ENCODE peak calls at places on chromosome 18, in nine cellular contexts. One of them, this sample, is unnamed.

GRCh38 chr18:39434223-39434622 is 1868.6 kb upstream of the CELF4 start:
- DNase-seq in bronchial epithelial cell: no peak
- DNase-seq in mammary epithelial cell: no peak
- DNase-seq in HepG2: no peak
- DNase-seq in heart left ventricle: no peak
- DNase-seq in Panc1: no peak
- DNase-seq in uterus: no peak
- DNase-seq in transverse colon: no peak
- DNase-seq in mucosa of descending colon: no peak
- DNase-seq in this sample: no peak

GRCh38 chr18:7548721-7549120 is 18.4 kb upstream of the PTPRM start:
- DNase-seq in bronchial epithelial cell: no peak
- DNase-seq in mammary epithelial cell: no peak
- DNase-seq in HepG2: no peak
- DNase-seq in heart left ventricle: no peak
- DNase-seq in Panc1: no peak
- DNase-seq in uterus: no peak
- DNase-seq in transverse colon: no peak
- DNase-seq in mucosa of descending colon: no peak
- DNase-seq in this sample: no peak

GRCh38 chr18:28115149-28115550 is 61.8 kb downstream of the CDH2 start:
- DNase-seq in bronchial epithelial cell: peak; percentile 70
- DNase-seq in mammary epithelial cell: peak; percentile 85
- DNase-seq in HepG2: peak; percentile 43
- DNase-seq in heart left ventricle: no peak
- DNase-seq in Panc1: no peak
- DNase-seq in uterus: no peak
- DNase-seq in transverse colon: no peak
- DNase-seq in mucosa of descending colon: no peak
- DNase-seq in this sample: peak; percentile 72

GRCh38 chr18:44079602-44080001 is 601.1 kb upstream of the SETBP1 start:
- DNase-seq in bronchial epithelial cell: peak; percentile 86
- DNase-seq in mammary epithelial cell: peak; percentile 77
- DNase-seq in HepG2: peak; percentile 4
- DNase-seq in heart left ventricle: no peak
- DNase-seq in Panc1: no peak
- DNase-seq in uterus: no peak
- DNase-seq in transverse colon: no peak
- DNase-seq in mucosa of descending colon: no peak
- DNase-seq in this sample: peak; percentile 14

GRCh38 chr18:68763082-68763481 is 34.8 kb upstream of the CCDC102B start:
- DNase-seq in bronchial epithelial cell: peak; percentile 42
- DNase-seq in mammary epithelial cell: no peak
- DNase-seq in HepG2: no peak
- DNase-seq in heart left ventricle: no peak
- DNase-seq in Panc1: peak; percentile 10
- DNase-seq in uterus: no peak
- DNase-seq in transverse colon: no peak
- DNase-seq in mucosa of descending colon: no peak
- DNase-seq in this sample: no peak

GRCh38 chr18:67475673-67476072 is 40.8 kb downstream of the DSEL start:
- DNase-seq in bronchial epithelial cell: peak; percentile 6
- DNase-seq in mammary epithelial cell: peak; percentile 8
- DNase-seq in HepG2: no peak
- DNase-seq in heart left ventricle: no peak
- DNase-seq in Panc1: no peak
- DNase-seq in uterus: no peak
- DNase-seq in transverse colon: no peak
- DNase-seq in mucosa of descending colon: no peak
- DNase-seq in this sample: no peak

GRCh38 chr18:26021061-26021754 is 69.2 kb downstream of the SS18 start:
- DNase-seq in bronchial epithelial cell: no peak
- DNase-seq in mammary epithelial cell: no peak
- DNase-seq in HepG2: no peak
- DNase-seq in heart left ventricle: no peak
- DNase-seq in Panc1: no peak
- DNase-seq in uterus: no peak
- DNase-seq in transverse colon: no peak
- DNase-seq in mucosa of descending colon: no peak
- DNase-seq in this sample: no peak

GRCh38 chr18:10038268-10038667 is 124.5 kb downstream of the VAPA start:
- DNase-seq in bronchial epithelial cell: no peak
- DNase-seq in mammary epithelial cell: no peak
- DNase-seq in HepG2: no peak
- DNase-seq in heart left ventricle: no peak
- DNase-seq in Panc1: no peak
- DNase-seq in uterus: peak; percentile 5
- DNase-seq in transverse colon: no peak
- DNase-seq in mucosa of descending colon: no peak
- DNase-seq in this sample: no peak

GRCh38 chr18:74395006-74395405 is 62.1 kb downstream of the DIPK1C start:
- DNase-seq in bronchial epithelial cell: no peak
- DNase-seq in mammary epithelial cell: no peak
- DNase-seq in HepG2: no peak
- DNase-seq in heart left ventricle: no peak
- DNase-seq in Panc1: no peak
- DNase-seq in uterus: no peak
- DNase-seq in transverse colon: no peak
- DNase-seq in mucosa of descending colon: no peak
- DNase-seq in this sample: no peak

GRCh38 chr18:78754311-78755043 is 225.1 kb upstream of the SALL3 start:
- DNase-seq in bronchial epithelial cell: no peak
- DNase-seq in mammary epithelial cell: no peak
- DNase-seq in HepG2: no peak
- DNase-seq in heart left ventricle: peak; percentile 28
- DNase-seq in Panc1: no peak
- DNase-seq in uterus: no peak
- DNase-seq in transverse colon: no peak
- DNase-seq in mucosa of descending colon: no peak
- DNase-seq in this sample: no peak

GRCh38 chr18:75923169-75923568 is 495.7 kb upstream of the SMIM21 start:
- DNase-seq in bronchial epithelial cell: peak; percentile 55
- DNase-seq in mammary epithelial cell: peak; percentile 4
- DNase-seq in HepG2: no peak
- DNase-seq in heart left ventricle: no peak
- DNase-seq in Panc1: no peak
- DNase-seq in uterus: peak; percentile 41
- DNase-seq in transverse colon: peak; percentile 26
- DNase-seq in mucosa of descending colon: no peak
- DNase-seq in this sample: peak; percentile 31

GRCh38 chr18:52903858-52904257 is 563.9 kb downstream of the DCC start:
- DNase-seq in bronchial epithelial cell: peak; percentile 10
- DNase-seq in mammary epithelial cell: peak; percentile 2
- DNase-seq in HepG2: peak; percentile 11
- DNase-seq in heart left ventricle: no peak
- DNase-seq in Panc1: no peak
- DNase-seq in uterus: no peak
- DNase-seq in transverse colon: peak; percentile 69
- DNase-seq in mucosa of descending colon: peak; percentile 59
- DNase-seq in this sample: no peak
- TF ChIP-seq CTCF in bronchial epithelial cell: peak; percentile 34
- TF ChIP-seq CTCF in mammary epithelial cell: peak; percentile 53
- TF ChIP-seq CTCF in HepG2: peak; percentile 38
- TF ChIP-seq CTCF in heart left ventricle: peak; percentile 19
- TF ChIP-seq CTCF in Panc1: peak; percentile 20
- TF ChIP-seq CTCF in uterus: no peak
- TF ChIP-seq CTCF in transverse colon: peak; percentile 72
- TF ChIP-seq CTCF in mucosa of descending colon: peak; percentile 52
- TF ChIP-seq CTCF in this sample: peak; percentile 2

DNA sequence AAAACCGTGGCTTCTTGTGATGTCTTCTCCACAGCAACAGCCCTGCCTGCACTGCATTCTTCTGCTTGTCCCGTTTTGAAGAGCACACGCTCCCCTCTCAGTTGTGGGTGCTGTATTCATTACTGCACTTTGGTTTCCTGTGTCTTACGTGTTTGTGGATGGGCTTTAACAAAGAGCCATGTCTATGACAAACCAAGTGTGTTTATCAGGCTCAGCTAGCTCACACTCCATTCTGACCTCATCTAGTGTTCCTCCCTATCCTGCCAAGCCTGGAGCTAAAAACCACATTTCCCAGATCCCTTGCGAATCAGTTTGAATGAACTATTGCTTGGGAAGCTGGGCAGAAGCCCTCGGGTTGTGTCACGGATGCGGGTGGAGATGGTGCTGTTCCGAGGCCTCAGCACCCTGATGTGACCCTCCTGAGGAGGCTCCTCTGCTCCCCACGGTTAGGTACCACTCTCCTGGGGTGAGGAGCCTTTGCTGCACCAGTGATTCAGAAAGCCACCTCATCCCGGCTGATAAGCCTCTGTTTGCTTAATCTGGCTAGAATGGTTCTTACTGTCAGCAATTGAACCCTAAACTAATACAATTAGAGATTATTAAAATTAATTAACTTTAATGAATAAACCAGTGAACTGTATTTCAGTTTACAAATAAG is 116.5 kb downstream of the GALR1 start:
- DNase-seq in bronchial epithelial cell: no peak
- DNase-seq in mammary epithelial cell: no peak
- DNase-seq in HepG2: no peak
- DNase-seq in heart left ventricle: no peak
- DNase-seq in Panc1: no peak
- DNase-seq in uterus: no peak
- DNase-seq in transverse colon: no peak
- DNase-seq in mucosa of descending colon: no peak
- DNase-seq in this sample: no peak
- H3K4me3 ChIP-seq in bronchial epithelial cell: no peak overlapping the region
- H3K4me3 ChIP-seq in mammary epithelial cell: no peak overlapping the region
- H3K4me3 ChIP-seq in HepG2: peak overlapping the region; percentile 61
- H3K4me3 ChIP-seq in heart left ventricle: no peak overlapping the region
- H3K4me3 ChIP-seq in Panc1: no peak overlapping the region
- H3K4me3 ChIP-seq in uterus: no peak overlapping the region
- H3K4me3 ChIP-seq in transverse colon: no peak overlapping the region
- H3K4me3 ChIP-seq in mucosa of descending colon: no peak overlapping the region
- H3K4me3 ChIP-seq in this sample: no peak overlapping the region

GRCh38 chr18:46570666-46571065 is 86.4 kb downstream of the LOXHD1 start:
- DNase-seq in bronchial epithelial cell: no peak
- DNase-seq in mammary epithelial cell: no peak
- DNase-seq in HepG2: no peak
- DNase-seq in heart left ventricle: no peak
- DNase-seq in Panc1: no peak
- DNase-seq in uterus: no peak
- DNase-seq in transverse colon: no peak
- DNase-seq in mucosa of descending colon: no peak
- DNase-seq in this sample: no peak

GRCh38 chr18:46571756-46572155 is 85.3 kb downstream of the LOXHD1 start:
- DNase-seq in bronchial epithelial cell: no peak
- DNase-seq in mammary epithelial cell: no peak
- DNase-seq in HepG2: no peak
- DNase-seq in heart left ventricle: no peak
- DNase-seq in Panc1: no peak
- DNase-seq in uterus: no peak
- DNase-seq in transverse colon: no peak
- DNase-seq in mucosa of descending colon: no peak
- DNase-seq in this sample: no peak

GRCh38 chr18:46567196-46567595 is 89.8 kb downstream of the LOXHD1 start:
- DNase-seq in bronchial epithelial cell: no peak
- DNase-seq in mammary epithelial cell: no peak
- DNase-seq in HepG2: no peak
- DNase-seq in heart left ventricle: no peak
- DNase-seq in Panc1: no peak
- DNase-seq in uterus: no peak
- DNase-seq in transverse colon: no peak
- DNase-seq in mucosa of descending colon: no peak
- DNase-seq in this sample: no peak

GRCh38 chr18:46569211-46569610 is 87.8 kb downstream of the LOXHD1 start:
- DNase-seq in bronchial epithelial cell: no peak
- DNase-seq in mammary epithelial cell: no peak
- DNase-seq in HepG2: no peak
- DNase-seq in heart left ventricle: no peak
- DNase-seq in Panc1: no peak
- DNase-seq in uterus: no peak
- DNase-seq in transverse colon: no peak
- DNase-seq in mucosa of descending colon: no peak
- DNase-seq in this sample: no peak

GRCh38 chr18:46570134-46570533 is 86.9 kb downstream of the LOXHD1 start:
- DNase-seq in bronchial epithelial cell: no peak
- DNase-seq in mammary epithelial cell: no peak
- DNase-seq in HepG2: no peak
- DNase-seq in heart left ventricle: no peak
- DNase-seq in Panc1: no peak
- DNase-seq in uterus: no peak
- DNase-seq in transverse colon: no peak
- DNase-seq in mucosa of descending colon: no peak
- DNase-seq in this sample: no peak
- H3K36me3 ChIP-seq in bronchial epithelial cell: no peaks in the 10 kb centered on the region
- H3K36me3 ChIP-seq in mammary epithelial cell: no peaks in the 10 kb centered on the region
- H3K36me3 ChIP-seq in HepG2: no peaks in the 10 kb centered on the region
- H3K36me3 ChIP-seq in heart left ventricle: no peaks in the 10 kb centered on the region
- H3K36me3 ChIP-seq in Panc1: no peaks in the 10 kb centered on the region
- H3K36me3 ChIP-seq in uterus: no peaks in the 10 kb centered on the region
- H3K36me3 ChIP-seq in transverse colon: no peaks in the 10 kb centered on the region
- H3K36me3 ChIP-seq in mucosa of descending colon: no peaks in the 10 kb centered on the region
- H3K36me3 ChIP-seq in this sample: no peaks in the 10 kb centered on the region

GRCh38 chr18:22106536-22107292 is 62.7 kb upstream of the GATA6 start:
- DNase-seq in bronchial epithelial cell: peak; percentile 85
- DNase-seq in mammary epithelial cell: peak; percentile 53
- DNase-seq in HepG2: peak; percentile 12
- DNase-seq in heart left ventricle: no peak
- DNase-seq in Panc1: no peak
- DNase-seq in uterus: no peak
- DNase-seq in transverse colon: no peak
- DNase-seq in mucosa of descending colon: no peak
- DNase-seq in this sample: no peak

GRCh38 chr18:22109535-22109934 is 59.9 kb upstream of the GATA6 start:
- DNase-seq in bronchial epithelial cell: no peak
- DNase-seq in mammary epithelial cell: no peak
- DNase-seq in HepG2: no peak
- DNase-seq in heart left ventricle: no peak
- DNase-seq in Panc1: no peak
- DNase-seq in uterus: no peak
- DNase-seq in transverse colon: no peak
- DNase-seq in mucosa of descending colon: no peak
- DNase-seq in this sample: no peak

GRCh38 chr18:22112215-22112614 is 57.2 kb upstream of the GATA6 start:
- DNase-seq in bronchial epithelial cell: no peak
- DNase-seq in mammary epithelial cell: no peak
- DNase-seq in HepG2: no peak
- DNase-seq in heart left ventricle: no peak
- DNase-seq in Panc1: no peak
- DNase-seq in uterus: no peak
- DNase-seq in transverse colon: no peak
- DNase-seq in mucosa of descending colon: no peak
- DNase-seq in this sample: no peak

GRCh38 chr18:22110482-22110924 is 58.9 kb upstream of the GATA6 start:
- DNase-seq in bronchial epithelial cell: no peak
- DNase-seq in mammary epithelial cell: no peak
- DNase-seq in HepG2: no peak
- DNase-seq in heart left ventricle: no peak
- DNase-seq in Panc1: no peak
- DNase-seq in uterus: no peak
- DNase-seq in transverse colon: no peak
- DNase-seq in mucosa of descending colon: no peak
- DNase-seq in this sample: no peak

GRCh38 chr18:22108674-22109073 is 60.7 kb upstream of the GATA6 start:
- DNase-seq in bronchial epithelial cell: peak; percentile 18
- DNase-seq in mammary epithelial cell: no peak
- DNase-seq in HepG2: peak; percentile 47
- DNase-seq in heart left ventricle: no peak
- DNase-seq in Panc1: no peak
- DNase-seq in uterus: no peak
- DNase-seq in transverse colon: no peak
- DNase-seq in mucosa of descending colon: no peak
- DNase-seq in this sample: no peak
- TF ChIP-seq CTCF in bronchial epithelial cell: no peak
- TF ChIP-seq CTCF in mammary epithelial cell: peak; percentile 2
- TF ChIP-seq CTCF in HepG2: peak; percentile 54
- TF ChIP-seq CTCF in heart left ventricle: no peak
- TF ChIP-seq CTCF in Panc1: no peak
- TF ChIP-seq CTCF in uterus: no peak
- TF ChIP-seq CTCF in transverse colon: no peak
- TF ChIP-seq CTCF in mucosa of descending colon: no peak
- TF ChIP-seq CTCF in this sample: peak; percentile 2